ENCODE peak calls at places on chromosomes 6 and 20, in eight cellular contexts. O is ovary, T is A549, H is stomach, W is GM12878, S is K562, U is sigmoid colon, I is suprapubic skin. K is an unnamed sample.

GRCh38 chr6:99614430-99615161 is 8.0 kb downstream of the PRDM13 start:
- DNase-seq in O (no peak), T (peak), H (no peak), W (no peak), S (no peak), U (no peak), I (no peak), K (no peak)

GRCh38 chr6:1596088-1596852 is 13.4 kb upstream of the FOXC1 start:
- DNase-seq in O (peak), T (no peak), H (peak), W (no peak), S (peak), U (peak), I (no peak), K (no peak)

GRCh38 chr6:43669050-43669921 is 18.3 kb downstream of the MRPS18A start:
- DNase-seq in O (peak), T (no peak), H (peak), W (no peak), S (no peak), U (peak), I (no peak), K (peak)

GRCh38 chr6:92122746-92123145 is 1296.6 kb downstream of the EPHA7 start:
- DNase-seq in O (no peak), T (no peak), H (no peak), W (no peak), S (no peak), U (no peak), I (no peak), K (no peak)

GRCh38 chr20:3222635-3223600 is 13.6 kb downstream of the ITPA start:
- DNase-seq in O (no peak), T (no peak), H (no peak), W (no peak), S (no peak), U (no peak), I (no peak), K (no peak)

GRCh38 chr6:18586133-18586532 is 199.0 kb downstream of the RNF144B start:
- DNase-seq in O (no peak), T (no peak), H (no peak), W (no peak), S (no peak), U (no peak), I (no peak), K (no peak)

GRCh38 chr6:167210375-167211295 is 52.9 kb upstream of the GPR31 start:
- DNase-seq in O (no peak), T (no peak), H (no peak), W (no peak), S (no peak), U (peak), I (no peak), K (no peak)

GRCh38 chr20:11411765-11412164 is 505.9 kb upstream of the BTBD3 start:
- DNase-seq in O (no peak), T (no peak), H (no peak), W (no peak), S (no peak), U (no peak), I (no peak), K (no peak)

GRCh38 chr20:46400828-46401477 is 5.5 kb downstream of the ELMO2 start:
- DNase-seq in O (no peak), T (no peak), H (no peak), W (no peak), S (no peak), U (no peak), I (no peak), K (no peak)
- TF ChIP-seq EP300 in O (no peak), T (no peak), H (no peak), W (no peak), S (peak), U (no peak), I (no peak), K (no peak)

GRCh38 chr6:63635563-63636515 is at the start of gene PHF3:
- DNase-seq in O (peak), T (peak), H (peak), W (peak), S (peak), U (peak), I (peak), K (peak)
- TF ChIP-seq POLR2A in O (peak), T (no peak), H (no peak), W (peak), S (peak), U (no peak), I (no peak), K (no peak)

DNA sequence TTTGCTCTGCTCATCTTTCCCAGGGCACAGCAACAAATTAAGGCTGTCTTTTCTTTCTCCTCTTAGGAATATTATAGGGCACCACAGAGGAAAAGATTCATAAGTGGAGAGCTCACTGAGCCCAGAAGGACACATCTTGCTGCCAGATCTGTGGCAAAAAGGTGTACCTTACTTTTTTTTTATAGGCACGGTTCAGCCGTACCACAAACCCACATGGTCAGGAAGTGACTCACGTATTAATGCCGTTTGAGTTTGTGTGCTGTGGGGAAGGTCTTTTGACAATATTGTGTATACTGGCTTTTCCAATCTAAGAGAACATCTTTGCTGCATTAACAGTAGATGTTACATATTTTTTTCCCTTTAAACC is 28.4 kb downstream of the PAQR8 start:
- DNase-seq in O (no peak), T (no peak), H (no peak), W (peak), S (peak), U (no peak), I (no peak), K (no peak)
- H3K27ac ChIP-seq in O (no peak), T (peak), H (peak), W (peak), S (peak), U (peak), I (peak), K (peak)

GRCh38 chr20:57769756-57770155 is 59.9 kb upstream of the PMEPA1 start:
- DNase-seq in O (no peak), T (no peak), H (no peak), W (no peak), S (no peak), U (peak), I (peak), K (no peak)

GRCh38 chr20:57768519-57768918 is 58.7 kb upstream of the PMEPA1 start:
- DNase-seq in O (no peak), T (no peak), H (no peak), W (no peak), S (no peak), U (peak), I (peak), K (no peak)

GRCh38 chr20:57773059-57773815 is 63.4 kb upstream of the PMEPA1 start:
- DNase-seq in O (no peak), T (no peak), H (no peak), W (no peak), S (no peak), U (peak), I (peak), K (no peak)

GRCh38 chr20:57772349-57772964 is 62.6 kb upstream of the PMEPA1 start:
- DNase-seq in O (no peak), T (peak), H (no peak), W (no peak), S (no peak), U (peak), I (peak), K (no peak)

DNA sequence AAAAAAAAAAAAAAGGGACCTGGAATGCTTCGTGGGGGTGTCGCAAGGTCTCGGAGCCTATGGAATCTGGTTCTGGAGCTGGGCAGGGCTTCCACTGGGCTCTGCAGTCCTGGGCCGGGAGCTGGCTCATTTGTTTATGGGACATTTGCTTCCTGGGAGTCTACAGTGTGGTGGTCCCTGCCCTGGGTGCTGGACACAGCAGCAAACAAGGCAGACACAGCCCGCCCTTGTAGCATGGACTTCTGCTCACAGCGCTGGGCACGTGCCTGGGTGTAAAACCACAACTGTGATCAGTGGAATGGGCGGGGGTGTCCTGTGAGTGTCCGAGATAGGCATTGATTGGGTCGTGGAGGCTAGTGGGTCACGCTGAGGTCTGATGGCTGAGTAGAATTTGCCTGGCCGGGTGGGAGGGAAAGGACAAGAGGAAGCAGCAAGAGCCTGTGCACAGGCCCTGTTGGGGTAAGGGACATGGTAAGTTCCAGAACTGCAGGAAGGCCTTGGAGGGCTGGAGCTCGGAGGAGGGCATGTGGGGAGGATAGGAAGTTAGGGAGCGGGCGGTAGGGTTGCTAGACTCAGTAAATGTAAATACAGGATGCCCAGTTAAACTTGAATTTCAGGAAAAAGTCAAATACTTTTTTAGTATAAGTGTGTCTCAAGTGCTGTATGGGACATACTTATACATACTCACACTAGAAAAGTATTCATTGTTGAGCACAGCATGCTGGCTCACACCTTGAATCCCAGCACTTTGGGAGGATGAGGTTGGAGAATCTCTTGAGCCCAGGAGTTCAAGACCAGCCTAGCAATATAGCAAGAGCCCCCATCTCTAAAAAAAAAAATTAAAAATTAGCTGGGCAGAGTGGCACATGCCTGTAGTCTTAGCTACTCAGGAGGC is 61.3 kb upstream of the PMEPA1 start:
- DNase-seq in O (no peak), T (no peak), H (no peak), W (no peak), S (no peak), U (peak), I (peak), K (no peak)
- TF ChIP-seq EP300 in O (no peak), T (no peak), H (no peak), W (no peak), S (no peak), U (no peak), I (no peak), K (no peak)

GRCh38 chr20:35768731-35769664 is 2.8 kb upstream of the PHF20 start:
- DNase-seq in O (peak), T (peak), H (peak), W (peak), S (peak), U (peak), I (peak), K (peak)
- TF ChIP-seq POLR2A in O (peak), T (peak), H (no peak), W (peak), S (no peak), U (peak), I (peak), K (peak)